ENCODE peak calls at places on chromosomes 13 and 19, in six cellular contexts. M is heart left ventricle, D is IMR-90, F is spleen, U is uterus, Y is ovary. O is an unnamed sample.

GRCh38 chr19:53554804-53555203 is 16.9 kb downstream of the ZNF331 start:
- DNase-seq in F (no peak), D (no peak), Y (no peak), M (no peak), U (no peak), O (no peak)

GRCh38 chr19:23978068-23978467 is 63.4 kb downstream of the ZNF726 start:
- DNase-seq in F (no peak), M (no peak), D (no peak), Y (no peak), U (no peak), O (no peak)

GRCh38 chr19:18967358-18968146 is 26.5 kb upstream of the HOMER3 start:
- DNase-seq in D (peak; percentile 32), F (peak; percentile 88), U (peak; percentile 24), M (peak; percentile 66), Y (peak; percentile 53), O (peak; percentile 76)

GRCh38 chr13:33744589-33745369 is 73.2 kb upstream of the RFC3 start:
- DNase-seq in Y (no peak), F (no peak), U (no peak), D (no peak), M (no peak), O (no peak)

GRCh38 chr19:3494051-3494450 is 6.4 kb downstream of the DOHH start:
- DNase-seq in F (no peak), D (no peak), U (no peak), M (no peak), Y (no peak), O (no peak)

GRCh38 chr13:102757006-102757405 is 16.6 kb downstream of the TEX30 start:
- DNase-seq in U (no peak), F (no peak), D (no peak), M (no peak), Y (no peak), O (no peak)

GRCh38 chr13:31920301-31920818 is 111.2 kb upstream of the FRY start:
- DNase-seq in D (no peak), U (no peak), M (no peak), Y (no peak), F (no peak), O (no peak)

GRCh38 chr13:63086286-63086685 is 1670.6 kb upstream of the PCDH20 start:
- DNase-seq in Y (no peak), D (no peak), F (no peak), U (no peak), M (no peak), O (no peak)

GRCh38 chr19:17751103-17751911 is at the start of gene FCHO1:
- DNase-seq in Y (no peak), U (no peak), D (no peak), F (peak; percentile 95), M (peak; percentile 36), O (peak; percentile 18)

GRCh38 chr13:110872768-110873638 is 41.9 kb downstream of the ANKRD10 start:
- DNase-seq in U (no peak), Y (no peak), M (no peak), D (no peak), F (peak; percentile 52), O (no peak)

GRCh38 chr19:37007587-37008220 is 70.5 kb upstream of the ZNF420 start:
- DNase-seq in F (peak; percentile 81), M (peak; percentile 83), U (peak; percentile 23), D (no peak), Y (peak; percentile 53), O (peak; percentile 15)

GRCh38 chr13:22744688-22745452 is 435.9 kb upstream of the SGCG start:
- DNase-seq in F (no peak), Y (no peak), M (no peak), D (no peak), U (no peak), O (no peak)

GRCh38 chr19:13055213-13056051 is 47.2 kb downstream of the LYL1 start:
- DNase-seq in D (peak; percentile 89), U (peak; percentile 92), F (no peak), M (peak; percentile 83), Y (peak; percentile 90), O (peak; percentile 72)

GRCh38 chr13:34640179-34640929 is 301.7 kb upstream of the NBEA start:
- DNase-seq in M (no peak), U (no peak), F (no peak), Y (no peak), D (no peak), O (no peak)

GRCh38 chr19:58157045-58157728 is 6.6 kb upstream of the ZNF329 start:
- DNase-seq in M (no peak), Y (no peak), U (no peak), F (no peak), D (no peak), O (no peak)

GRCh38 chr13:29499766-29500165 is 95.7 kb downstream of the SLC7A1 start:
- DNase-seq in Y (no peak), U (no peak), M (no peak), D (no peak), F (peak; percentile 71), O (no peak)

GRCh38 chr13:33108620-33109019 is 92.4 kb downstream of the KL start:
- DNase-seq in U (no peak), F (no peak), D (peak; percentile 71), Y (no peak), M (no peak), O (no peak)

GRCh38 chr19:2711175-2711936 is 8.9 kb upstream of the GNG7 start:
- DNase-seq in D (peak; percentile 95), U (no peak), M (no peak), Y (no peak), F (peak; percentile 77), O (no peak)

GRCh38 chr13:43611631-43612416 is 174.9 kb downstream of the ENOX1 start:
- DNase-seq in D (no peak), Y (no peak), U (no peak), F (no peak), M (no peak), O (no peak)

GRCh38 chr13:29162638-29163037 is 342.5 kb downstream of the MTUS2 start:
- DNase-seq in F (no peak), Y (no peak), M (no peak), D (no peak), U (no peak), O (no peak)

GRCh38 chr19:35135389-35135909 is 590 bp upstream of the LGI4 start:
- DNase-seq in U (peak; percentile 87), M (peak; percentile 80), Y (peak; percentile 85), F (peak; percentile 88), D (peak; percentile 55), O (peak; percentile 83)

GRCh38 chr19:11145147-11145924 is 10.2 kb downstream of the SPC24 start:
- DNase-seq in F (no peak), D (no peak), M (no peak), Y (no peak), U (no peak), O (no peak)

GRCh38 chr19:11141937-11142527 is 13.6 kb downstream of the SPC24 start:
- DNase-seq in Y (peak; percentile 52), U (peak; percentile 53), D (no peak), M (no peak), F (no peak), O (no peak)

GRCh38 chr19:11138659-11139526 is 16.7 kb downstream of the SPC24 start:
- DNase-seq in F (peak; percentile 77), U (peak; percentile 89), M (peak; percentile 83), Y (peak; percentile 81), D (peak; percentile 77), O (peak; percentile 74)

GRCh38 chr19:11140896-11141295 is 14.7 kb downstream of the SPC24 start:
- DNase-seq in Y (no peak), F (no peak), U (no peak), M (no peak), D (no peak), O (no peak)

DNA sequence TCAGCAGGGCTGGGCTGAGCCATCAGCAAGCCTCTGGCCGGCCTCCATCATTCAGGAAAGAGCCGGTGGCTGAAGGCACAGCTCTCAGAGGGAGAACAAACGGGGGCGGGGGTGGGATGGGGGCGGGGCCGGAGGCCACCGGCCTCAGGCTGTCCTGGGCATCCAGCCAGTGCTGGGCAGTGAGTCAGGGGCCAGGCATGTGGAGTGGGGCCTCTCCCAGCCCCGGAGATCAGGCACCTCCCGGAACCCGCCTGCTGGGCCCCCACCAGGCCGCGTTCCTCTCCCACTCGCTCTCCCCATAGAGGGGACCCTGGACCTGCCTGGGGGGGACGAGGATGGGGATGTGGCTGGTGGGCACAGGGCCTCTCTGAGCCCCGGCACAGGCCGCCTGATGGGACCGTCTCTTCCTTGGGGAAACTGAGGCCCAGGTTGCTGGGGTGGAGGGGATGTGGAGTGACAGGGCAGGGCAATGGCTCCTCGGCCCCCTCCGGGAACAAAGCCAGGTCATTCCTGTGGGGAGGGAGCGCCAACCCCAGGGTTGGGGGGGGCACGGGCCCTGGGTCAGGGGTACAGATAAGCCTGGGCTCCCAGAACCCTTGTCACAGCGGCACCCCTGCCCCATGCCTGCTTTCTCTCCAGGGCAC is 12.9 kb downstream of the SPC24 start:
- DNase-seq in D (peak; percentile 95), U (peak; percentile 98), M (peak; percentile 93), F (peak; percentile 78), Y (peak; percentile 97), O (peak; percentile 85)
- H3K4me1 ChIP-seq in D (peaks cover 42% of the 10 kb centered on the region), U (peaks cover 34% of the 10 kb centered on the region), M (peaks cover 63% of the 10 kb centered on the region), F (peaks cover 68% of the 10 kb centered on the region), Y (peaks cover 26% of the 10 kb centered on the region), O (peaks cover 31% of the 10 kb centered on the region)

GRCh38 chr13:41059896-41060722 is 1.2 kb upstream of the WBP4 start:
- DNase-seq in F (peak; percentile 94), U (peak; percentile 91), M (peak; percentile 90), Y (peak; percentile 92), D (peak; percentile 87), O (peak; percentile 90)
- TF ChIP-seq POLR2A in F (peak; percentile 45), U (peak; percentile 71), M (peak; percentile 69), Y (peak; percentile 66), D (peak; percentile 75), O (peak; percentile 76)

GRCh38 chr13:46296920-46297319 is 85.2 kb downstream of the LRRC63 start:
- DNase-seq in F (no peak), U (no peak), Y (no peak), M (no peak), D (peak; percentile 67), O (no peak)

GRCh38 chr13:46296465-46296822 is 84.7 kb downstream of the LRRC63 start:
- DNase-seq in Y (no peak), F (no peak), U (no peak), M (no peak), D (no peak), O (no peak)

GRCh38 chr13:46297338-46297737 is 85.6 kb downstream of the LRRC63 start:
- DNase-seq in U (no peak), M (no peak), Y (no peak), D (peak; percentile 7), F (no peak), O (no peak)

GRCh38 chr13:46295531-46296464 is 84.1 kb downstream of the LRRC63 start:
- DNase-seq in D (peak; percentile 83), M (no peak), U (no peak), Y (no peak), F (no peak), O (peak; percentile 24)
- H3K4me3 ChIP-seq in D (no peak overlapping the region), M (no peak overlapping the region), U (no peak overlapping the region), Y (no peak overlapping the region), F (peak overlapping the region; percentile 45), O (no peak overlapping the region)

GRCh38 chr19:16456652-16457194 is 15.0 kb downstream of the EPS15L1 start:
- DNase-seq in F (no peak), M (no peak), Y (no peak), U (no peak), D (no peak), O (no peak)

GRCh38 chr19:16459680-16460079 is 12.1 kb downstream of the EPS15L1 start:
- DNase-seq in M (no peak), U (no peak), Y (no peak), D (no peak), F (no peak), O (no peak)

GRCh38 chr19:16457954-16458331 is 13.8 kb downstream of the EPS15L1 start:
- DNase-seq in D (no peak), F (no peak), Y (no peak), U (no peak), M (no peak), O (peak; percentile 81)

GRCh38 chr19:16457195-16457953 is 14.4 kb downstream of the EPS15L1 start:
- DNase-seq in U (peak; percentile 42), F (no peak), M (peak; percentile 43), Y (peak; percentile 60), D (peak; percentile 26), O (peak; percentile 71)

GRCh38 chr19:16458391-16459128 is 13.2 kb downstream of the EPS15L1 start:
- DNase-seq in U (no peak), Y (no peak), M (no peak), D (no peak), F (no peak), O (peak; percentile 80)
- H3K4me1 ChIP-seq in U (peaks cover 9% of the 10 kb centered on the region), Y (peaks cover 26% of the 10 kb centered on the region), M (peaks cover 89% of the 10 kb centered on the region), D (peaks cover 23% of the 10 kb centered on the region), F (peaks cover 99% of the 10 kb centered on the region), O (peaks cover 93% of the 10 kb centered on the region)

O was measured in gastrocnemius medialis.